ENCODE peak calls at places on chromosome 17, in five cellular contexts. K is MCF 10A, C is glutamatergic neuron, A is fibroblast of pulmonary artery, Z is ascending aorta. B is an unnamed sample.
A peak's percentile ranks its signal among the peaks of the same experiment; 100 is the strongest.

GRCh38 chr17:82212331-82213250 is at the start of gene CCDC57:
- DNase-seq in Z (peak; percentile 89), C (peak; percentile 89), K (peak; percentile 67), A (peak; percentile 82), B (peak; percentile 78)

GRCh38 chr17:77498056-77498785 is 357.5 kb downstream of the SEC14L1 start:
- DNase-seq in K (no peak), C (no peak), Z (peak; percentile 54), A (no peak), B (no peak)

GRCh38 chr17:21194688-21195087 is 19.3 kb downstream of the TMEM11 start:
- DNase-seq in Z (no peak), C (no peak), K (no peak), A (peak; percentile 31), B (peak; percentile 66)

GRCh38 chr17:38604479-38605229 is 1.1 kb downstream of the SRCIN1 start:
- DNase-seq in Z (no peak), A (no peak), K (no peak), C (peak; percentile 62), B (no peak)

GRCh38 chr17:62720126-62720850 is 87.8 kb downstream of the MARCHF10 start:
- DNase-seq in A (no peak), C (no peak), K (peak; percentile 54), Z (no peak), B (no peak)

GRCh38 chr17:47810200-47810821 is 11.3 kb downstream of the OSBPL7 start:
- DNase-seq in A (peak; percentile 83), C (no peak), K (peak; percentile 88), Z (peak; percentile 60), B (peak; percentile 90)

GRCh38 chr17:66664336-66664735 is 170.6 kb upstream of the CACNG5 start:
- DNase-seq in A (no peak), Z (no peak), K (no peak), C (no peak), B (no peak)

GRCh38 chr17:74380086-74380958 is 13.0 kb downstream of the GPR142 start:
- DNase-seq in Z (no peak), C (no peak), A (no peak), K (peak; percentile 74), B (no peak)

GRCh38 chr17:76492250-76492988 is 8.8 kb downstream of the RHBDF2 start:
- DNase-seq in Z (no peak), C (no peak), A (no peak), K (no peak), B (no peak)

GRCh38 chr17:7261377-7262191 is 694 bp downstream of the CLDN7 start:
- DNase-seq in C (no peak), Z (no peak), A (no peak), K (no peak), B (no peak)

GRCh38 chr17:1958134-1958881 is 66.8 kb downstream of the RTN4RL1 start:
- DNase-seq in A (no peak), K (no peak), Z (no peak), C (peak; percentile 80), B (no peak)

GRCh38 chr17:43171761-43172487 is 910 bp downstream of the NBR1 start:
- DNase-seq in Z (peak; percentile 70), C (no peak), K (peak; percentile 86), A (peak; percentile 95), B (peak; percentile 95)

GRCh38 chr17:76270770-76271668 is 5.9 kb downstream of the UBALD2 start:
- DNase-seq in Z (no peak), A (no peak), K (no peak), C (no peak), B (no peak)

GRCh38 chr17:32971171-32971570 is 20.5 kb upstream of the SPACA3 start:
- DNase-seq in Z (no peak), A (peak; percentile 20), C (no peak), K (no peak), B (peak; percentile 82)

GRCh38 chr17:64126918-64127317 is 3.0 kb downstream of the ERN1 start:
- DNase-seq in C (no peak), K (no peak), Z (no peak), A (no peak), B (peak; percentile 58)

GRCh38 chr17:35514561-35514960 is 22.9 kb downstream of the SLFN12L start:
- DNase-seq in C (no peak), K (peak; percentile 9), Z (no peak), A (no peak), B (no peak)

DNA sequence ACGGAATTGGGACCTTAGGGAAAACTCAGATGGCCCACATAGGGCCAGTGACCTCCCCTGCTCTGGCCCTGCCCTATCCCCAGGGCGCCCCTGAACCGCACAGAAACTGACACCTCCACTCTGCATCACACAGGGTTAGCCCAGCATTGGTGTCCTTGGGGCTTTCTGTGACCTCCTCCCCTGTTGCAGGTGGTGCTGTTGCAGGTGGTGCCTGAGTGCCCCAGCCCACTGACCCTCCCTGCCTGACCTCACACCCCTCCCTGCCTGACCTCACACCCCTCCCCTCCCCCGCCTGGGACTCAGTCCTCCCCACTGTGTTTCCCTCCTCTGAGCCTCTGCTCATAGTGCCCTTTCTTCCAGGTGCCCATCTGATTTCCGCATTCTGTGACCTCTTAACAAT is 21.4 kb downstream of the TNFRSF13B start:
- DNase-seq in Z (no peak), K (no peak), A (no peak), C (no peak), B (no peak)
- TF ChIP-seq CTCF in Z (no peak), K (no peak), A (no peak), C (no peak), B (no peak)

DNA sequence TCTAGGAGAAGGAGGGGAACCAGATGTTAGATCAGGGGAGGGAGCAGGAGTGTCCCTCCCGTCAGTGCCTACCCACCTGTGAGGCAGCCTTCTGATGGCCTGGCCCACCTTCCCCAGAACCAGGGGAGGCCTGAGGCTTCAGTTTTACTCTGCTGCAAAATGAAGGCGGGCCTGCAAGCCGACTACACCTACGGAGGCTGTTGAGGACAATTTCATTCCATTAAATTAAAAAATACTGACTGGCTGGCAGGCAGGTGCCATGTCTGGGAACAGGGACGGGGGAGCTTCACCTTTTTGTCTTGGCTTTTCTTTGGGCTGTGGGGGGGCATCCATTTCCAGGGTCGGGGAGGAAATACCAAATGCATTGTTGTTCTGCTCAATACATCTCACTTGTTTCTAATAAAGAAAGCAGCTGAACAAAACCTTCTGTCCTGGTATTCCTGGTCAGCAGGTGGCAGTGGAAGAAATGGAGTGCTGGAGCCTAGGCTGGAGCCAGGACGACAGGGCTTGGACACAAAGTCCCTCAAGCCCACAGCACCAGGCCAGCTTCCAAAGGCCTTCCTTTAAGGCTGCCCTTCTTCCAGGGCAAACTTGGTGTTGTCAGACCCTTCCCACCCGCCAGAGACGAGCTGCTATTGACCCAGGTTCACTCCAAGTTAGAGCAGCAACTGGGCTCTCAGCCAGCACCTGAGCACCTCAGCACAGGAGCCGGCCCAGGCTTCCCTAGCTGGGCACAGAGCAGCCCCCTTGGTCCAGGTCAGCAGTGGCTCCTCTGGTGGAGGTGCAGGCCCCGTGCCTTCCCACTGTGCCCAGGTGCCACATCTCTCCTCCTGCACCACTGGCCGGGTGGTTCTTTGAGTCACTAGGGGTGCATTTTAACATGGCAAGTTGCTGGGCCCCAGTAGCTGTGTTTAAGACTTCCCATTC is 23.5 kb downstream of the PLCD3 start:
- DNase-seq in C (no peak), K (peak; percentile 29), Z (no peak), A (no peak), B (no peak)
- TF ChIP-seq CTCF in C (no peak), K (no peak), Z (no peak), A (peak; percentile 7), B (peak; percentile 17)

DNA sequence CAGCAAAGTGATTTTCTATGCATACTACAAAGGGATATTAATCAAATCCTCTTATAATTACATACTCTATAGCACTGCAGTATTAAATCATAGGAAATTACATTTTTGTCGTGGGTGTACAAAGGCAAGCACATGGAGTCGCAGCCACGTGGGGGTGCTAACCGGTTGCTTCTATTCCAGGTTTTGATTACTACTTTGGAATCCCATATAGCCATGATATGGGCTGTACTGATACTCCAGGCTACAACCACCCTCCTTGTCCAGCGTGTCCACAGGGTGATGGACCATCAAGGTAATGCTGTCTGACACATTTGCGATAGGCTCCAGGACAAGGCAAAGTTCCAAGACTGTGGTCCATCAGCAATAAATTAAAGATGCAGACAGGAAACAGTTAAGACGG is 60.1 kb downstream of the ARSG start:
- DNase-seq in Z (no peak), C (no peak), K (no peak), A (peak; percentile 57), B (peak; percentile 52)
- TF ChIP-seq CTCF in Z (no peak), C (no peak), K (no peak), A (peak; percentile 36), B (peak; percentile 30)

DNA sequence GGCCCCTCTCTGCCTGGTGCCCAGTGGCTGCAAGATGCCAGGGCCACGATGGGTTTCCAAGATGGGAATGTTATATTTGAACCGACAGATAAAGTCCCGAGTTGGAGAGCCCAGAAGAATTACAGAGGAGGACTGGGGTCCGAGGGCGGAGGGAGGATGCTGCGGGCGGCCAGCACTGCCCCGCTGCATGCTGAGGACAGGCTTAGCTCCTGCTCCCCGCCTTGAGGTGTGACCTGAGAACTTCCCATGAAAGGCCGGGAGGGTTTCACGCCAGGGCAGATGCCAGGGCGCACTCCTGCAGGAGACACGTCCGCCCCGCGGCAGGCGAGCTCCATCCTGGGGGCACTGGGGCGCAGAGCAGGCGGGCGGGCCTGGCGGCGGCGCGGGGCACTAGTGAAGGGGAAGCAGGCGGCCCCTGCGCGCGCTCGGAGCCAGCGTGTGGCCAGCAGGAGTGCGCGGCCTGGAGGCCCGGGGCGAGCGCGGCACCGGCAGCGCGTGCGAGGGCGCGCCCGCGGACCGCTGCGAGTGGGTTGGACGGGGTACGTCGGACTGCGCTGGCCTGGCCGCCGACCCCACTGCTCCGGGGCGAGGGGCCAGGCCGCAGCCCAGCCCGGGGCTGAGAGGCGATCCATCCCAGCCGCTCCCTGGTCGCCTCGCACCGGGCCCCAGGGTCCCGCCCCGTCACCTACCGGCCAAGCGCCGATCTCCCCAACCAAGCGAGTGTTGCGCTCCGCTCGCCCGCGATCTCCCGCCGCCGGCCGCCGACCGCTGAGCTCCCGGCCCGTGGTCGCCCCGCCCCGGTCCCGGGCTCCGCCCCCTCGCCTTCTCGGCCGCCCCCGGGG is at the start of gene MAP3K14:
- DNase-seq in A (peak; percentile 75), C (peak; percentile 77), Z (peak; percentile 88), K (peak; percentile 53), B (peak; percentile 81)
- TF ChIP-seq CTCF in A (no peak), C (no peak), Z (peak; percentile 17), K (no peak), B (peak; percentile 23)

GRCh38 chr17:10094806-10095205 is 103.6 kb downstream of the GAS7 start:
- DNase-seq in A (peak; percentile 28), Z (no peak), K (no peak), C (no peak), B (peak; percentile 52)
- TF ChIP-seq CTCF in A (no peak), Z (no peak), K (no peak), C (no peak), B (no peak)

GRCh38 chr17:18167421-18167820 is 16.2 kb upstream of the ALKBH5 start:
- DNase-seq in K (no peak), C (no peak), Z (no peak), A (no peak), B (no peak)

GRCh38 chr17:18173740-18174139 is 9.9 kb upstream of the ALKBH5 start:
- DNase-seq in C (no peak), K (no peak), Z (no peak), A (no peak), B (no peak)

GRCh38 chr17:18177137-18177536 is 6.5 kb upstream of the ALKBH5 start:
- DNase-seq in K (no peak), Z (no peak), C (no peak), A (no peak), B (no peak)

GRCh38 chr17:18176152-18176551 is 7.5 kb upstream of the ALKBH5 start:
- DNase-seq in A (no peak), K (no peak), C (no peak), Z (no peak), B (no peak)

GRCh38 chr17:18172528-18173278 is 10.9 kb upstream of the ALKBH5 start:
- DNase-seq in C (no peak), Z (no peak), K (no peak), A (no peak), B (no peak)
- TF ChIP-seq CTCF in C (no peak), Z (no peak), K (no peak), A (no peak), B (no peak)

GRCh38 chr17:68662037-68662432 is 60.9 kb upstream of the FAM20A start:
- DNase-seq in A (no peak), C (no peak), Z (no peak), K (no peak), B (no peak)
- TF ChIP-seq CTCF in A (no peak), C (no peak), Z (no peak), K (no peak), B (no peak)